ENCODE peak calls at places on chromosomes 11 and 22, in seven cellular contexts. A is ELF-1, R is DMS79 treated with DMSO at 0.1 percent for 48 hours, D is nucleus accumbens, E is NCI-H1694 treated with DMSO at 0.1 percent for 48 hours, F is adipocyte, H is neuronal stem cell. V is an unnamed sample.

GRCh38 chr11:30549565-30549964 is 36.6 kb downstream of the MPPED2 start:
- DNase-seq in H (no peak), E (no peak), F (no peak), D (no peak), A (no peak), R (peak), V (no peak)

GRCh38 chr11:76380161-76380976 is 563 bp downstream of the THAP12 start:
- DNase-seq in F (peak), D (no peak), R (no peak), H (peak), E (no peak), A (peak), V (peak)

GRCh38 chr11:43504316-43504950 is 145.7 kb downstream of the TTC17 start:
- DNase-seq in R (no peak), E (no peak), F (peak), D (no peak), H (no peak), A (peak), V (peak)

GRCh38 chr22:25741692-25742626 is at the start of gene MYO18B:
- DNase-seq in R (no peak), E (no peak), A (no peak), D (no peak), F (no peak), H (no peak), V (peak)

GRCh38 chr22:44369916-44370804 is 57.4 kb upstream of the SHISAL1 start:
- DNase-seq in D (no peak), F (peak), E (no peak), A (no peak), H (no peak), R (no peak), V (no peak)

GRCh38 chr11:9065614-9066431 is 25.6 kb downstream of the SCUBE2 start:
- DNase-seq in R (no peak), E (no peak), D (no peak), H (no peak), F (no peak), A (no peak), V (no peak)

GRCh38 chr11:20672575-20672974 is 3.2 kb downstream of the NELL1 start:
- DNase-seq in A (peak), E (no peak), D (no peak), H (no peak), F (peak), R (no peak), V (no peak)

GRCh38 chr11:132972565-132972964 is 559.7 kb downstream of the OPCML start:
- DNase-seq in A (no peak), F (no peak), H (no peak), R (no peak), D (peak), E (no peak), V (no peak)

GRCh38 chr11:11524436-11525038 is 97.3 kb downstream of the GALNT18 start:
- DNase-seq in H (no peak), A (no peak), E (no peak), R (no peak), D (no peak), F (no peak), V (no peak)

GRCh38 chr11:127649958-127650357 is 649.4 kb upstream of the KIRREL3 start:
- DNase-seq in A (no peak), H (no peak), F (no peak), E (no peak), D (no peak), R (no peak), V (no peak)

GRCh38 chr11:66047541-66048365 is 1.2 kb downstream of the GAL3ST3 start:
- DNase-seq in F (peak), H (no peak), A (no peak), R (no peak), D (no peak), E (no peak), V (no peak)

GRCh38 chr11:124623861-124624525 is 1.3 kb downstream of the TBRG1 start:
- DNase-seq in A (no peak), D (no peak), F (peak), R (no peak), E (no peak), H (no peak), V (no peak)

GRCh38 chr11:71447791-71448256 is 369 bp downstream of the DHCR7 start:
- DNase-seq in A (peak), F (peak), H (peak), D (no peak), E (no peak), R (peak), V (peak)

GRCh38 chr11:10394229-10395100 is 60.6 kb upstream of the AMPD3 start:
- DNase-seq in H (no peak), D (no peak), R (no peak), E (no peak), F (peak), A (no peak), V (no peak)

GRCh38 chr11:6693342-6694228 is 10.4 kb upstream of the MRPL17 start:
- DNase-seq in D (no peak), H (no peak), F (peak), R (no peak), A (no peak), E (no peak), V (peak)

GRCh38 chr11:117950999-117951961 is 22.1 kb upstream of the TMPRSS13 start:
- DNase-seq in E (no peak), F (no peak), A (no peak), R (peak), D (no peak), H (no peak), V (no peak)

GRCh38 chr11:99739464-99740089 is 718.8 kb downstream of the CNTN5 start:
- DNase-seq in R (no peak), H (peak), F (peak), E (peak), A (peak), D (no peak), V (peak)

GRCh38 chr22:23072035-23072910 is 2.0 kb downstream of the GNAZ start:
- DNase-seq in D (no peak), E (no peak), A (no peak), H (no peak), F (peak), R (no peak), V (no peak)

GRCh38 chr11:72226701-72227100 is 2.1 kb downstream of the INPPL1 start:
- DNase-seq in H (no peak), E (no peak), A (no peak), F (no peak), D (no peak), R (no peak), V (peak)

GRCh38 chr11:125554038-125554437 is 15.2 kb upstream of the EI24 start:
- DNase-seq in D (no peak), R (no peak), E (no peak), F (no peak), A (no peak), H (no peak), V (no peak)

GRCh38 chr22:50694766-50695420 is 22.3 kb downstream of the SHANK3 start:
- DNase-seq in E (no peak), H (no peak), F (no peak), A (no peak), D (no peak), R (no peak), V (no peak)

GRCh38 chr11:58395581-58395980 is 11.1 kb downstream of the OR5B3 start:
- DNase-seq in R (no peak), H (no peak), E (no peak), D (no peak), A (no peak), F (peak), V (no peak)

GRCh38 chr11:57410287-57410686 is 16.6 kb downstream of the SLC43A3 start:
- DNase-seq in R (no peak), E (no peak), A (no peak), F (peak), D (no peak), H (no peak), V (peak)

GRCh38 chr11:7599209-7599608 is 74.1 kb downstream of the CYB5R2 start:
- DNase-seq in D (no peak), A (no peak), F (no peak), E (no peak), H (no peak), R (no peak), V (no peak)

GRCh38 chr11:1202154-1202775 is 20.6 kb upstream of the MUC5B start:
- DNase-seq in D (no peak), A (no peak), R (no peak), F (no peak), H (no peak), E (no peak), V (no peak)

GRCh38 chr22:41642711-41643110 is 21.6 kb downstream of the XRCC6 start:
- DNase-seq in H (no peak), A (no peak), D (no peak), F (peak), R (no peak), E (no peak), V (no peak)